ENCODE peak calls at places on chromosomes 13 and 19, in seven cellular contexts. R is neuronal stem cell, V is trophoblast cell, Z is H9, P is mesendoderm, X is H1, S is mesenchymal stem cell. Q is an unnamed sample.

GRCh38 chr19:34363930-34364329 is 1.1 kb upstream of the GPI start:
- DNase-seq in R (no peak), V (no peak), Z (no peak), P (no peak), X (no peak), S (no peak), Q (no peak)

GRCh38 chr13:99686157-99686572 is 184.9 kb downstream of the TM9SF2 start:
- DNase-seq in R (no peak), V (peak; percentile 35), Z (peak; percentile 71), P (peak; percentile 90), X (peak; percentile 52), S (peak; percentile 9), Q (peak; percentile 4)

GRCh38 chr13:21625366-21625765 is 21.4 kb upstream of the MICU2 start:
- DNase-seq in R (no peak), V (no peak), Z (no peak), P (peak; percentile 58), X (no peak), S (peak; percentile 23), Q (peak; percentile 52)

GRCh38 chr19:45972081-45972943 is 1.4 kb downstream of the NOVA2 start:
- DNase-seq in R (no peak), V (no peak), Z (no peak), P (no peak), X (peak; percentile 56), S (no peak), Q (no peak)

GRCh38 chr19:10680545-10681135 is 20.6 kb upstream of the QTRT1 start:
- DNase-seq in R (no peak), V (no peak), Z (no peak), P (no peak), X (no peak), S (no peak), Q (no peak)

GRCh38 chr19:5480427-5480836 is 25.2 kb downstream of the ZNRF4 start:
- DNase-seq in R (no peak), V (peak; percentile 18), Z (peak; percentile 64), P (peak; percentile 52), X (peak; percentile 80), S (peak; percentile 15), Q (no peak)

GRCh38 chr13:99432637-99433542 is 68.4 kb upstream of the TM9SF2 start:
- DNase-seq in R (peak; percentile 49), V (peak; percentile 76), Z (peak; percentile 81), P (peak; percentile 91), X (no peak), S (peak; percentile 91), Q (peak; percentile 73)

GRCh38 chr19:14368011-14368513 is 13.2 kb upstream of the ADGRE5 start:
- DNase-seq in R (no peak), V (no peak), Z (no peak), P (no peak), X (no peak), S (no peak), Q (no peak)

GRCh38 chr13:52067237-52067636 is 42.7 kb downstream of the UTP14C start:
- DNase-seq in R (no peak), V (no peak), Z (no peak), P (peak; percentile 42), X (no peak), S (peak; percentile 15), Q (no peak)

GRCh38 chr13:41457589-41458186 is 338 bp downstream of the RGCC start:
- DNase-seq in R (no peak), V (peak; percentile 6), Z (no peak), P (peak; percentile 22), X (peak; percentile 62), S (no peak), Q (no peak)

GRCh38 chr19:49589391-49589790 is 1.6 kb upstream of the PRR12 start:
- DNase-seq in R (no peak), V (no peak), Z (no peak), P (no peak), X (no peak), S (no peak), Q (no peak)

GRCh38 chr19:49588370-49589122 is 2.4 kb upstream of the PRR12 start:
- DNase-seq in R (no peak), V (peak; percentile 1), Z (no peak), P (no peak), X (no peak), S (no peak), Q (no peak)

GRCh38 chr19:49590971-49591730 is at the start of gene PRR12:
- DNase-seq in R (peak; percentile 73), V (peak; percentile 26), Z (peak; percentile 81), P (peak; percentile 85), X (peak; percentile 77), S (peak; percentile 84), Q (peak; percentile 67)

GRCh38 chr19:49591731-49592485 is 926 bp downstream of the PRR12 start:
- DNase-seq in R (no peak), V (peak; percentile 21), Z (peak; percentile 78), P (peak; percentile 85), X (peak; percentile 79), S (peak; percentile 66), Q (peak; percentile 26)

GRCh38 chr19:49590071-49590970 is 661 bp upstream of the PRR12 start:
- DNase-seq in R (peak; percentile 97), V (peak; percentile 96), Z (peak; percentile 99), P (peak; percentile 100), X (peak; percentile 99), S (peak; percentile 98), Q (peak; percentile 95)
- H2BK120ac ChIP-seq in R (peak overlapping the region; percentile 94), V (peak overlapping the region; percentile 88), Z (no peak overlapping the region), P (no peak overlapping the region), X (peak overlapping the region; percentile 59), S (peak overlapping the region; percentile 97), Q (peak overlapping the region; percentile 69)

GRCh38 chr13:36129539-36129938 is 1.6 kb downstream of the DCLK1 start:
- DNase-seq in R (no peak), V (no peak), Z (no peak), P (no peak), X (no peak), S (no peak), Q (no peak)

GRCh38 chr13:36130168-36130541 is 1.0 kb downstream of the DCLK1 start:
- DNase-seq in R (no peak), V (no peak), Z (no peak), P (no peak), X (no peak), S (no peak), Q (no peak)

GRCh38 chr13:36125841-36126240 is 5.3 kb downstream of the DCLK1 start:
- DNase-seq in R (no peak), V (no peak), Z (no peak), P (no peak), X (no peak), S (no peak), Q (no peak)

GRCh38 chr13:36126496-36126895 is 4.7 kb downstream of the DCLK1 start:
- DNase-seq in R (no peak), V (no peak), Z (no peak), P (no peak), X (no peak), S (no peak), Q (no peak)

GRCh38 chr13:36124236-36124822 is 6.9 kb downstream of the DCLK1 start:
- DNase-seq in R (no peak), V (no peak), Z (no peak), P (no peak), X (no peak), S (no peak), Q (peak; percentile 4)
- H2BK120ac ChIP-seq in R (no peak overlapping the region), V (no peak overlapping the region), Z (no peak overlapping the region), P (no peak overlapping the region), X (no peak overlapping the region), S (no peak overlapping the region), Q (no peak overlapping the region)

GRCh38 chr13:49140910-49141611 is 79.1 kb upstream of the MLNR start:
- DNase-seq in R (no peak), V (no peak), Z (no peak), P (no peak), X (no peak), S (no peak), Q (no peak)
- H2BK120ac ChIP-seq in R (no peak overlapping the region), V (no peak overlapping the region), Z (no peak overlapping the region), P (no peak overlapping the region), X (no peak overlapping the region), S (no peak overlapping the region), Q (no peak overlapping the region)

GRCh38 chr19:711224-711623 is 2.5 kb downstream of the PALM start:
- DNase-seq in R (no peak), V (no peak), Z (no peak), P (peak; percentile 45), X (no peak), S (no peak), Q (no peak)

GRCh38 chr19:709965-710714 is 1.4 kb downstream of the PALM start:
- DNase-seq in R (no peak), V (no peak), Z (no peak), P (no peak), X (peak; percentile 52), S (no peak), Q (no peak)

GRCh38 chr19:709196-709964 is 645 bp downstream of the PALM start:
- DNase-seq in R (no peak), V (no peak), Z (no peak), P (no peak), X (peak; percentile 57), S (no peak), Q (no peak)

GRCh38 chr19:710767-711166 is 2.0 kb downstream of the PALM start:
- DNase-seq in R (no peak), V (no peak), Z (no peak), P (no peak), X (no peak), S (no peak), Q (no peak)

GRCh38 chr19:708154-709141 is at the start of gene PALM:
- DNase-seq in R (peak; percentile 56), V (no peak), Z (peak; percentile 66), P (peak; percentile 34), X (peak; percentile 78), S (no peak), Q (no peak)
- H2BK120ac ChIP-seq in R (peak within 1 kb of the TSS; percentile 47), V (no peak within 1 kb of the TSS), Z (no peak within 1 kb of the TSS), P (no peak within 1 kb of the TSS), X (no peak within 1 kb of the TSS), S (peak within 1 kb of the TSS; percentile 85), Q (peak within 1 kb of the TSS; percentile 1)

GRCh38 chr13:94080527-94080926 is 399.0 kb downstream of the DCT start:
- DNase-seq in R (no peak), V (no peak), Z (no peak), P (peak; percentile 70), X (no peak), S (no peak), Q (no peak)

GRCh38 chr13:94079876-94080275 is 399.6 kb downstream of the DCT start:
- DNase-seq in R (no peak), V (no peak), Z (no peak), P (no peak), X (no peak), S (peak; percentile 21), Q (peak; percentile 54)
- H2BK120ac ChIP-seq in R (no peak overlapping the region), V (no peak overlapping the region), Z (no peak overlapping the region), P (no peak overlapping the region), X (no peak overlapping the region), S (no peak overlapping the region), Q (no peak overlapping the region)

DNA sequence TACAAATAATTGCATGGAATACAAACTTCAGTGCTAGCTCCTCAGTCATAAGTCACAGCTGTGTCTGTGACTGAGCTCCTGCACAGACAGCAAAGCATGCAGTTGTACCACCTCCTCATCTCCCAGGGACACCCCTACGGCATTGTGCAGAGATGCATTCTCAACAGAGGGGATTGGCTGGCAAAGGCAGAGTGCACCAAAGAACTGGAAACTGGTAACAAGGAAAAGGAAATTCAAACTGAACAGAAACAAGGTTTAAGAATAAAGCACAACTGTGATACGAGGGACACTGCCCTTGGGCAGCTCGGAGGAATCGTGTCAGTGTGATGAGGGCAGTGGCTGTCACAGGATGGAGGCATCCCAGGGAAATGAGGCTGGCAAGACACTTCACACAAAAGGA is 126.1 kb upstream of the SOX1 start:
- DNase-seq in R (no peak), V (no peak), Z (peak; percentile 12), P (no peak), X (peak; percentile 27), S (no peak), Q (no peak)
- H2BK120ac ChIP-seq in R (no peak overlapping the region), V (no peak overlapping the region), Z (no peak overlapping the region), P (no peak overlapping the region), X (no peak overlapping the region), S (no peak overlapping the region), Q (no peak overlapping the region)

Q was measured in IMR-90.